ENCODE peak calls at places on chromosomes 3 and 15, in four cellular contexts. I, L, A and D are unnamed samples.

GRCh38 chr3:114035896-114036295 is 20.4 kb downstream of the CCDC191 start:
- DNase-seq in I (no peak), L (no peak), A (no peak), D (no peak)

GRCh38 chr15:76636059-76636458 is 269.1 kb downstream of the SCAPER start:
- DNase-seq in I (no peak), L (no peak), A (no peak), D (no peak)

GRCh38 chr3:190552969-190553759 is 39.3 kb downstream of the IL1RAP start:
- DNase-seq in I (no peak), L (no peak), A (no peak), D (peak; percentile 90)

GRCh38 chr3:14909250-14909649 is 38.1 kb upstream of the NR2C2 start:
- DNase-seq in I (no peak), L (no peak), A (no peak), D (no peak)

GRCh38 chr3:4583441-4583840 is 90.3 kb downstream of the ITPR1 start:
- DNase-seq in I (no peak), L (no peak), A (no peak), D (peak; percentile 18)

GRCh38 chr3:27221264-27221932 is 147.8 kb downstream of the NEK10 start:
- DNase-seq in I (no peak), L (no peak), A (no peak), D (no peak)

GRCh38 chr15:43151688-43152087 is 18.3 kb downstream of the TMEM62 start:
- DNase-seq in I (no peak), L (no peak), A (no peak), D (no peak)

GRCh38 chr3:67377299-67377698 is 277.1 kb downstream of the SUCLG2 start:
- DNase-seq in I (no peak), L (no peak), A (no peak), D (peak; percentile 35)

GRCh38 chr3:57696861-57697321 is 4.0 kb upstream of the DENND6A start:
- DNase-seq in I (no peak), L (no peak), A (no peak), D (no peak)

GRCh38 chr15:48623456-48623855 is 22.1 kb downstream of the FBN1 start:
- DNase-seq in I (no peak), L (no peak), A (no peak), D (no peak)

GRCh38 chr3:151709847-151710246 is 23.9 kb upstream of the AADACL2 start:
- DNase-seq in I (no peak), L (no peak), A (no peak), D (no peak)

GRCh38 chr3:38131621-38132369 is 5.1 kb downstream of the ACAA1 start:
- DNase-seq in I (no peak), L (no peak), A (peak; percentile 69), D (peak; percentile 90)

GRCh38 chr3:65376426-65376825 is 662.3 kb downstream of the MAGI1 start:
- DNase-seq in I (no peak), L (no peak), A (no peak), D (no peak)

GRCh38 chr3:129662230-129662629 is 55.8 kb upstream of the PLXND1 start:
- DNase-seq in I (no peak), L (no peak), A (no peak), D (no peak)

GRCh38 chr3:21390136-21390535 is 360.9 kb downstream of the ZNF385D start:
- DNase-seq in I (no peak), L (no peak), A (no peak), D (no peak)

GRCh38 chr15:70299931-70300858 is 202.5 kb upstream of the TLE3 start:
- DNase-seq in I (no peak), L (peak; percentile 78), A (no peak), D (no peak)

GRCh38 chr3:48065035-48065434 is 48.8 kb upstream of the MAP4 start:
- DNase-seq in I (no peak), L (no peak), A (no peak), D (no peak)

GRCh38 chr3:43346990-43347749 is 60.8 kb downstream of the SNRK start:
- DNase-seq in I (no peak), L (no peak), A (no peak), D (no peak)

GRCh38 chr15:73394782-73395181 is 26.0 kb upstream of the HCN4 start:
- DNase-seq in I (no peak), L (no peak), A (no peak), D (no peak)

GRCh38 chr3:127520993-127521392 is 69.5 kb downstream of the TPRA1 start:
- DNase-seq in I (no peak), L (no peak), A (no peak), D (no peak)

GRCh38 chr15:72271895-72272212 is 500 bp downstream of the PARP6 start:
- DNase-seq in I (no peak), L (no peak), A (peak; percentile 60), D (peak; percentile 48)

GRCh38 chr3:67329358-67329757 is 325.1 kb downstream of the SUCLG2 start:
- DNase-seq in I (peak; percentile 42), L (peak; percentile 1), A (no peak), D (no peak)

GRCh38 chr3:10428393-10429091 is 76.8 kb downstream of the ATP2B2 start:
- DNase-seq in I (no peak), L (no peak), A (no peak), D (peak; percentile 22)

GRCh38 chr15:40929730-40930429 is 740 bp downstream of the DLL4 start:
- DNase-seq in I (no peak), L (no peak), A (peak; percentile 45), D (peak; percentile 67)

GRCh38 chr15:98826658-98827057 is 178.3 kb downstream of the IGF1R start:
- DNase-seq in I (no peak), L (no peak), A (no peak), D (no peak)

GRCh38 chr3:183161552-183162345 is 785 bp downstream of the LAMP3 start:
- DNase-seq in I (no peak), L (peak; percentile 92), A (no peak), D (peak; percentile 89)

GRCh38 chr3:52845157-52845556 is 10.3 kb upstream of the MUSTN1 start:
- DNase-seq in I (peak; percentile 83), L (no peak), A (no peak), D (no peak)
- TF ChIP-seq POLR2AphosphoS5 in I (no peak), L (no peak), A (no peak), D (no peak)

DNA sequence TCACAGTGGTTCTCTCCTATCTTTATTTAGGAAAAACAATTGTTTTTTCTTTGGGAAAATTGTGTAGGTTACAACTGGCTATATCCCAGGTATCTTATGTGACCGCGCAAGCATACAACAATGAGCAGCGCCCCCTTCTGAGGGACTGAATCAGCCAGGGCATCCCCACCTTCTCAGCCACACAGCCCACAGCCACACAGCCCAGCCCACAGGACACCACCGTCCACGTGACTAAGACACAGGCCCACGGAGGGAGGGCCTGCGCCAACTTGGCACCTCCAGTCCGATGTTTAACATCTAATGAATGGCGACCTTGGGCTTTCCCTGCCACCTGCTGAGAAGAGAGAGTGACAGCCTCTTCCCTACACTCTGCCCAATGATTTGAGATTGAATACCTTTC is 68.1 kb downstream of the ATP10A start:
- DNase-seq in I (no peak), L (no peak), A (peak; percentile 21), D (no peak)
- TF ChIP-seq JUNB in I (no peak), L (no peak), A (no peak), D (no peak)

DNA sequence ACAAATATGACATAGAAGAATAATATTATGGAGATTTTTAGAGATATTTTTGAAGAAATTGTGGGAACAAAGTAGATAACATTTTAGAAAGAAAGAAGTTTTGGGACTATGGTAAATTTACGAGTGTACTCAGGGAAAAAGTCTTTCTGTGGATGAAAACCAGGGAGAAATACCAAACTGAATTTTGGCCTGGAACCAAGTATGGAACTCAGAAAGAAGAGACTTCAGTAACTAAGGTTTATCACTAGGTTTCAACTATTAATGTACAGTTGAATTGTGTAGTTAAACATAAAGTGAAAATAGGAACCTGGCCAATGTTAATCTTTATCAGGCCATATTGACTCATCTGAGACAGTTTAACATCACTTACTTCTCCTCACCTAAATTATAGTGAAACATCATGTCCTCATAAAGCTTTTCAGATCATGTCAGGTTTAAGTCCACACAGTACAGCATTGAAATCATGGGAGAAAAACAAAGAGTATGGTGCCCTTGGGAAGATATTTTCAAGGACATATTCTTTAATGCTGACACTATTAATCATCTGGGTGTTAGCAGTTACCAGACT is 197.7 kb downstream of the LSAMP start:
- DNase-seq in I (no peak), L (no peak), A (no peak), D (no peak)
- TF ChIP-seq POLR2AphosphoS5 in I (no peak), L (no peak), A (no peak), D (no peak)

GRCh38 chr3:75655501-75655904 is 8.6 kb upstream of the FRG2C start:
- DNase-seq in I (no peak), L (no peak), A (no peak), D (peak; percentile 71)
- TF ChIP-seq JUNB in I (no peak), L (no peak), A (no peak), D (no peak)

GRCh38 chr3:1092771-1093170 is at the start of gene CNTN6:
- DNase-seq in I (no peak), L (no peak), A (no peak), D (peak; percentile 33)
- TF ChIP-seq POLR2AphosphoS5 in I (no peak), L (no peak), A (no peak), D (no peak)

GRCh38 chr3:89950772-89951171 is 843.4 kb downstream of the EPHA3 start:
- DNase-seq in I (no peak), L (no peak), A (no peak), D (no peak)

GRCh38 chr3:89948008-89948407 is 840.6 kb downstream of the EPHA3 start:
- DNase-seq in I (no peak), L (no peak), A (no peak), D (no peak)

GRCh38 chr3:89946863-89947262 is 839.4 kb downstream of the EPHA3 start:
- DNase-seq in I (no peak), L (no peak), A (no peak), D (peak; percentile 16)

DNA sequence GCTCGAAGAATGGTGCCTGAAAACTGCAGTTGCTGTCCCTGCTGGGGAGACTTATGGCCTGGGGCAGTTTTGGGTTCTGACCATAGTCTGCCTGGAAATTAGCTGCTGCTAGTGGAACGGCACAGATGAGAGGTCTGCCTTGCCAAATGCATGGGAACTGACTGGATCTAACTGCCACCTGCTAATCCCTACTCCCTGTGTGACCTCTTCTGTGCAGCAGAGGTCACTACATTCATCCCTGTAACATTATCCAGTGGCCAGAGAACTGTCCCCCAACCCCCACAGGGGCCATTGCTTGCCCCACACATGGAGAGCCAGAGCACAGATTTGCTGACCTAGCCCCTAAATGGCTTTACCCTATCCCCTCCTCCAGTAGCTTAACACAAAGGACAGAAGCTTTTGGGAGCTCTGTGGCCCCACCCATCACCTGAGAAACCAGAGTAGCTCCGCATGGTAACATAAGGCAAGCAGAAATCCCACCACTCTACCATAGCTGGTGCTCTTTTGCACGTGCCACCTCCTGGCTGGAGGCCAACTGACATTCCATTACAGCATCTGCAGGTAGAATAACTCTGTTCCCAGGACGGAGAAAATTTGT is 840.0 kb downstream of the EPHA3 start:
- DNase-seq in I (no peak), L (no peak), A (no peak), D (no peak)
- TF ChIP-seq JUNB in I (no peak), L (no peak), A (no peak), D (no peak)

GRCh38 chr3:41241800-41242571 is 42.7 kb downstream of the CTNNB1 start:
- DNase-seq in I (no peak), L (no peak), A (no peak), D (no peak)
- TF ChIP-seq POLR2AphosphoS5 in I (peak; percentile 21), L (no peak), A (no peak), D (no peak)